ENCODE peak calls at places on chromosomes 7 and 10, in four cellular contexts. F is mammary epithelial cell, U is dorsolateral prefrontal cortex, H is fibroblast of pulmonary artery. D is an unnamed sample.
A peak's percentile ranks its signal among the peaks of the same experiment; 100 is the strongest.

GRCh38 chr7:156179872-156180390 is 367.7 kb upstream of the SHH start:
- DNase-seq in F (no peak), U (no peak), H (no peak), D (no peak)

GRCh38 chr10:133324198-133324792 is 12.4 kb downstream of the CALY start:
- DNase-seq in F (no peak), U (peak; percentile 40), H (peak; percentile 42), D (peak; percentile 63)

GRCh38 chr10:71713135-71714040 is 6.2 kb downstream of the C10orf105 start:
- DNase-seq in F (peak; percentile 95), U (peak; percentile 52), H (peak; percentile 94), D (peak; percentile 97)

GRCh38 chr7:21999896-22000295 is 54.2 kb upstream of the CDCA7L start:
- DNase-seq in F (no peak), U (no peak), H (no peak), D (peak; percentile 2)

GRCh38 chr10:57982091-57982490 is 285.6 kb downstream of the IPMK start:
- DNase-seq in F (no peak), U (no peak), H (no peak), D (no peak)

GRCh38 chr7:113787106-113787505 is 131.7 kb downstream of the PPP1R3A start:
- DNase-seq in F (no peak), U (no peak), H (no peak), D (no peak)

GRCh38 chr7:155665079-155665956 is 20.9 kb downstream of the RBM33 start:
- DNase-seq in F (no peak), U (no peak), H (no peak), D (no peak)

GRCh38 chr7:96300981-96301380 is 20.9 kb downstream of the SLC25A13 start:
- DNase-seq in F (no peak), U (no peak), H (no peak), D (no peak)

GRCh38 chr10:78362406-78363022 is 328.9 kb downstream of the RPS24 start:
- DNase-seq in F (no peak), U (no peak), H (no peak), D (peak; percentile 34)

GRCh38 chr7:23938937-23939552 is 229.0 kb downstream of the STK31 start:
- DNase-seq in F (peak; percentile 50), U (no peak), H (peak; percentile 24), D (peak; percentile 45)

GRCh38 chr7:128168667-128169210 is 72.3 kb upstream of the LEP start:
- DNase-seq in F (peak; percentile 8), U (no peak), H (peak; percentile 15), D (peak; percentile 6)

GRCh38 chr10:116371737-116372136 is 47.5 kb downstream of the CCDC172 start:
- DNase-seq in F (no peak), U (no peak), H (no peak), D (no peak)

GRCh38 chr10:119489572-119490326 is 52.8 kb downstream of the RGS10 start:
- DNase-seq in F (peak; percentile 35), U (no peak), H (peak; percentile 34), D (peak; percentile 49)

DNA sequence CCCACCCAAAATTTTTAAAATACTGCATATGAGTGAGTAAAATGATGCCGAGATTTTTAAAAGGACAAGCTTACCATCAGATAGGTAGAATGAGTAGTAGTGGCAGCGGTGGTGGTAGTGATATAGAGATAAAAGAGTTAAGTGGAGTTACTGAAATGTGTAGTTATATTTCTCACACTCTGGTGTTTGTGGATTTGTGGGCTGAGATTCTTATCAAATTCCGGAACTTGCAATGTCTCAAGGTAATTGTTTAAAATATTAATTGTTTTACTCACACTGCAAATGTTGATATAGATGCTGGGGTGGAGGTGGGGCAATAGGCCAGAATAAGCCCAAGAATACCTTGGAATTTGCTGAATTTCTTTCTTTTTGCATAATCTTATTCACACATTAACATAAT is 12.8 kb upstream of the SGMS1 start:
- DNase-seq in F (no peak), U (no peak), H (no peak), D (no peak)
- H3K4me3 ChIP-seq in F (no peak overlapping the region), U (no peak overlapping the region), H (no peak overlapping the region), D (no peak overlapping the region)

GRCh38 chr10:28587970-28588290 is 55.0 kb downstream of the WAC start:
- DNase-seq in F (peak; percentile 42), U (no peak), H (peak; percentile 79), D (peak; percentile 79)
- TF ChIP-seq CTCF in F (peak; percentile 18), U (peak; percentile 49), H (no peak), D (no peak)

DNA sequence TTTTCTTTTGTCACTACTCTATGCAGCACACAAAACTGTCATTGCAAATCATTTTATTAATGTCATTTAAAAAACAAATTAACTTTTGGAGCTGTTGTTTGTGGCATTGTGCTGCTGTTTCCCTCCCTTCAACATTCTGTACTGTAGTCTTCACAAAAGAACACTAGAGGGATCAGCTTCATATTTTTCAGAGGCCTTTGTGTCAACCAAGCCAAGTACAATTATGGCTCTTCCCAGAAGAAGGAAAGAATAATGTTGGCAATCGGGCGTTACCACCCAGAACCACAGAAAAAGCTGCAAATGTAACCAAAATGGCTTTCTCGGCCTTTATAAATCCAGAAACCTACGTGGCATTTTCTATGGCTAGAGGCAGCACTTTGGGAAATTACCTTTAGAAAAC is 98.9 kb upstream of the COL1A2 start:
- DNase-seq in F (peak; percentile 30), U (no peak), H (peak; percentile 91), D (peak; percentile 93)
- H3K4me3 ChIP-seq in F (no peak overlapping the region), U (no peak overlapping the region), H (peak overlapping the region; percentile 10), D (peak overlapping the region; percentile 37)

GRCh38 chr7:76330673-76331072 is 28.1 kb downstream of the YWHAG start:
- DNase-seq in F (no peak), U (no peak), H (no peak), D (no peak)
- TF ChIP-seq CTCF in F (no peak), U (no peak), H (no peak), D (no peak)

GRCh38 chr7:157687845-157688244 is 351.0 kb downstream of the DNAJB6 start:
- DNase-seq in F (no peak), U (no peak), H (no peak), D (no peak)
- H3K4me3 ChIP-seq in F (no peak overlapping the region), U (no peak overlapping the region), H (no peak overlapping the region), D (no peak overlapping the region)

GRCh38 chr7:101804642-101805401 is 12.6 kb upstream of the CUX1 start:
- DNase-seq in F (peak; percentile 32), U (no peak), H (no peak), D (no peak)
- TF ChIP-seq CTCF in F (peak; percentile 66), U (no peak), H (no peak), D (no peak)

GRCh38 chr7:33932221-33932620 is 26.9 kb downstream of the BMPER start:
- DNase-seq in F (no peak), U (peak; percentile 48), H (no peak), D (no peak)

GRCh38 chr7:33933611-33934281 is 28.4 kb downstream of the BMPER start:
- DNase-seq in F (peak; percentile 85), U (no peak), H (peak; percentile 52), D (peak; percentile 42)

GRCh38 chr7:33937871-33938270 is 32.5 kb downstream of the BMPER start:
- DNase-seq in F (no peak), U (no peak), H (no peak), D (no peak)

GRCh38 chr7:33928986-33929385 is 23.6 kb downstream of the BMPER start:
- DNase-seq in F (no peak), U (no peak), H (no peak), D (no peak)

GRCh38 chr7:33932832-33933468 is 27.6 kb downstream of the BMPER start:
- DNase-seq in F (peak; percentile 82), U (peak; percentile 90), H (peak; percentile 93), D (peak; percentile 94)
- H3K4me3 ChIP-seq in F (peak overlapping the region; percentile 7), U (peak overlapping the region; percentile 37), H (no peak overlapping the region), D (no peak overlapping the region)

GRCh38 chr10:89215511-89215910 is 8.4 kb upstream of the CH25H start:
- DNase-seq in F (no peak), U (no peak), H (peak; percentile 26), D (peak; percentile 25)

GRCh38 chr10:89216056-89216455 is 8.9 kb upstream of the CH25H start:
- DNase-seq in F (no peak), U (no peak), H (no peak), D (no peak)

GRCh38 chr10:89210794-89211425 is 3.8 kb upstream of the CH25H start:
- DNase-seq in F (no peak), U (no peak), H (no peak), D (no peak)

GRCh38 chr10:89214766-89215165 is 7.6 kb upstream of the CH25H start:
- DNase-seq in F (no peak), U (no peak), H (no peak), D (no peak)

DNA sequence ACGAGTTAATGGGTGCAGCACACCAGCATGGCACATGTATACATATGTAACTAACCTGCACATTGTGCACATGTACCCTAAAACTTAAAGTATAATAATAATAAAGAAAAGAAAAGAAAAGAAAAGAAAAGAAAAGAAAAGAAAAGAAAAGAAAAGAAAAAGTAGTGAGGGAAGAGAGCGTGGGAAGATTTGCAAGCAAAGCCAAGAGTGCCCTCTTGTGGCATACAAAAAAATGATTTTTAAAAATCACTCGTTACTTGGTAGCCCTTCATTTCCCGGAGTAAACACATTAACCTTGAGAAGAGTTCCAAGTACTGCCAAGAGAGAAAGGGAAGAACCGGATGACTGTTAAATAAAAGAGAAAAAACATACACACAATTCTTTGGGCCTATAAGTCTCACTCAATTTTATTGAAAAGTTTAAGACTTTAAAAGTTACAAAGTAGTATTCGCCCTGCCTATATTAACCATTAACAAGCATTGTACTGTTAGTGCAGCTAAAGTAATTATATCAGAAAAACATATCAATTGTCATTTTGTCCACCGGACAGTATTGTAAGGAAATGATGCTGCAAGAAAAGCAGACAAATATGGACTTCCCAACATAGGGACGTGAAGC is 6.2 kb upstream of the CH25H start:
- DNase-seq in F (peak; percentile 31), U (no peak), H (peak; percentile 74), D (peak; percentile 70)
- TF ChIP-seq CTCF in F (peak; percentile 60), U (peak; percentile 80), H (peak; percentile 50), D (peak; percentile 49)

DNA sequence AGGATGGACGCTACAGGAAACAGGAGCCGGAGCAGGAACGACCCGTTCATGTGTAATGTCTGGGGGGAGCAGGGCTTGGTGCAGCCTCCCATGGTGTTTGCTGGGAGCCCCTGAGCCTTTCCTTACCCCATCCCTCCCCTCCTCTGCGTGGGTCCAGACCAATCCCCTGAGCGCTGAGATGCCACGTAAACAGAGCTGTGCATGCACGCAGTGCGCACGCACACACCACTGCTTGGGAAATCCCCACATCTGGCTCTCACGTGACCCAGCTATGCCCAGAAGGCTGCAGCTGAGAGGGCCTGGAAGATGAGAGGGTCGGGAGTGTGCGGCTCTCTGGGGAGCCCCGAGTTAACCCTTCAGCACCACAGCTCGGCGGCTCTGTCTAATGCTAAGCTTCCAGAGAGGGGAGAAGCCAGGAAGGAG is 177.3 kb downstream of the SH3PXD2A start:
- DNase-seq in F (no peak), U (no peak), H (peak; percentile 98), D (peak; percentile 99)
- H3K4me3 ChIP-seq in F (no peak overlapping the region), U (no peak overlapping the region), H (peak overlapping the region; percentile 41), D (peak overlapping the region; percentile 74)